ENCODE peak calls at places on chromosomes 11 and 22, in six cellular contexts. One of them, this sample, is unnamed.

GRCh38 chr11:66851698-66852465 is 5.0 kb upstream of the LRFN4 start:
- DNase-seq in NCI-H774: no peak
- DNase-seq in heart right ventricle: no peak
- DNase-seq in dorsolateral prefrontal cortex: no peak
- DNase-seq in skeletal muscle cell: no peak
- DNase-seq in HS-27A: no peak
- DNase-seq in this sample: no peak

GRCh38 chr11:126816655-126817054 is 183.9 kb downstream of the KIRREL3 start:
- DNase-seq in heart right ventricle: no peak
- DNase-seq in dorsolateral prefrontal cortex: no peak
- DNase-seq in HS-27A: no peak
- DNase-seq in skeletal muscle cell: no peak
- DNase-seq in NCI-H774: peak
- DNase-seq in this sample: no peak

GRCh38 chr11:13329670-13330401 is 52.2 kb downstream of the BMAL1 start:
- DNase-seq in dorsolateral prefrontal cortex: peak
- DNase-seq in NCI-H774: peak
- DNase-seq in skeletal muscle cell: no peak
- DNase-seq in heart right ventricle: peak
- DNase-seq in HS-27A: no peak
- DNase-seq in this sample: no peak

GRCh38 chr11:315051-315481 is 1.2 kb downstream of the IFITM1 start:
- DNase-seq in dorsolateral prefrontal cortex: no peak
- DNase-seq in skeletal muscle cell: no peak
- DNase-seq in HS-27A: no peak
- DNase-seq in NCI-H774: no peak
- DNase-seq in heart right ventricle: no peak
- DNase-seq in this sample: no peak

GRCh38 chr11:83392556-83392955 is 106.4 kb upstream of the CCDC90B start:
- DNase-seq in heart right ventricle: no peak
- DNase-seq in skeletal muscle cell: no peak
- DNase-seq in NCI-H774: no peak
- DNase-seq in dorsolateral prefrontal cortex: no peak
- DNase-seq in HS-27A: no peak
- DNase-seq in this sample: no peak

GRCh38 chr11:66696186-66696585 is 18.5 kb upstream of the RBM4B start:
- DNase-seq in HS-27A: no peak
- DNase-seq in skeletal muscle cell: no peak
- DNase-seq in dorsolateral prefrontal cortex: no peak
- DNase-seq in heart right ventricle: no peak
- DNase-seq in NCI-H774: no peak
- DNase-seq in this sample: no peak

GRCh38 chr22:35739642-35740041 is 22.0 kb downstream of the APOL5 start:
- DNase-seq in dorsolateral prefrontal cortex: no peak
- DNase-seq in NCI-H774: no peak
- DNase-seq in HS-27A: no peak
- DNase-seq in skeletal muscle cell: no peak
- DNase-seq in heart right ventricle: no peak
- DNase-seq in this sample: no peak

GRCh38 chr11:123473941-123474668 is 44.0 kb downstream of the GRAMD1B start:
- DNase-seq in heart right ventricle: no peak
- DNase-seq in dorsolateral prefrontal cortex: no peak
- DNase-seq in skeletal muscle cell: peak
- DNase-seq in NCI-H774: no peak
- DNase-seq in HS-27A: no peak
- DNase-seq in this sample: peak